ENCODE peak calls at places on chromosome 15, in seven cellular contexts. One of them, this sample, is unnamed.

GRCh38 chr15:53918180-53919079 is 59.8 kb upstream of the UNC13C start:
- DNase-seq in left cardiac atrium: no peak
- DNase-seq in NCI-H774: no peak
- DNase-seq in mammary epithelial cell: no peak
- DNase-seq in RWPE1: no peak
- DNase-seq in NCI-H524: no peak
- DNase-seq in GM12865: no peak
- DNase-seq in this sample: no peak

GRCh38 chr15:65391732-65392131 is 13.9 kb upstream of the IGDCC3 start:
- DNase-seq in left cardiac atrium: no peak
- DNase-seq in NCI-H774: no peak
- DNase-seq in mammary epithelial cell: no peak
- DNase-seq in RWPE1: no peak
- DNase-seq in NCI-H524: no peak
- DNase-seq in GM12865: no peak
- DNase-seq in this sample: no peak

GRCh38 chr15:69451951-69452701 is 492 bp upstream of the RPLP1 start:
- DNase-seq in left cardiac atrium: no peak
- DNase-seq in NCI-H774: no peak
- DNase-seq in mammary epithelial cell: no peak
- DNase-seq in RWPE1: peak
- DNase-seq in NCI-H524: peak
- DNase-seq in GM12865: peak
- DNase-seq in this sample: peak

GRCh38 chr15:57866149-57866736 is 159.7 kb downstream of the POLR2M start:
- DNase-seq in left cardiac atrium: peak
- DNase-seq in NCI-H774: peak
- DNase-seq in mammary epithelial cell: peak
- DNase-seq in RWPE1: peak
- DNase-seq in NCI-H524: peak
- DNase-seq in GM12865: peak
- DNase-seq in this sample: peak

GRCh38 chr15:63380828-63381282 is 791 bp downstream of the CA12 start:
- DNase-seq in left cardiac atrium: no peak
- DNase-seq in NCI-H774: no peak
- DNase-seq in mammary epithelial cell: no peak
- DNase-seq in RWPE1: no peak
- DNase-seq in NCI-H524: no peak
- DNase-seq in GM12865: no peak
- DNase-seq in this sample: no peak

GRCh38 chr15:47185222-47185800 is 532.0 kb upstream of the SEMA6D start:
- DNase-seq in left cardiac atrium: no peak
- DNase-seq in NCI-H774: peak
- DNase-seq in mammary epithelial cell: no peak
- DNase-seq in RWPE1: no peak
- DNase-seq in NCI-H524: peak
- DNase-seq in GM12865: no peak
- DNase-seq in this sample: no peak

GRCh38 chr15:93241696-93242585 is 152.9 kb upstream of the RGMA start:
- DNase-seq in left cardiac atrium: no peak
- DNase-seq in NCI-H774: no peak
- DNase-seq in mammary epithelial cell: no peak
- DNase-seq in RWPE1: no peak
- DNase-seq in NCI-H524: no peak
- DNase-seq in GM12865: no peak
- DNase-seq in this sample: no peak

GRCh38 chr15:31221936-31222515 is 104.6 kb upstream of the KLF13 start:
- DNase-seq in left cardiac atrium: no peak
- DNase-seq in NCI-H774: no peak
- DNase-seq in mammary epithelial cell: no peak
- DNase-seq in RWPE1: no peak
- DNase-seq in NCI-H524: no peak
- DNase-seq in GM12865: no peak
- DNase-seq in this sample: no peak

GRCh38 chr15:92076536-92076935 is 223.0 kb downstream of the SLCO3A1 start:
- DNase-seq in left cardiac atrium: no peak
- DNase-seq in NCI-H774: no peak
- DNase-seq in mammary epithelial cell: no peak
- DNase-seq in RWPE1: no peak
- DNase-seq in NCI-H524: no peak
- DNase-seq in GM12865: no peak
- DNase-seq in this sample: no peak

This sample was measured in activated CD4-positive, alpha-beta memory T cell treated with anti-CD3 and anti-CD28 coated beads for 36 hours.